ENCODE peak calls at places on chromosome 12, in nine cellular contexts. B is HFFc6; O is transverse colon; U is CD4-positive, alpha-beta T cell; X is brain microvascular endothelial cell; A is A673; L is upper lobe of left lung; S is left lung; C is cardiac muscle cell. E is an unnamed sample.

GRCh38 chr12:24143928-24144327 is 194.5 kb upstream of the SOX5 start:
- DNase-seq in B (no peak), O (no peak), U (no peak), X (no peak), A (no peak), L (no peak), S (no peak), C (no peak), E (no peak)

GRCh38 chr12:68977335-68977734 is 44.4 kb upstream of the CPM start:
- DNase-seq in B (no peak), O (no peak), U (no peak), X (no peak), A (no peak), L (no peak), S (no peak), C (no peak), E (no peak)

GRCh38 chr12:44847888-44848770 is 28.0 kb downstream of the NELL2 start:
- DNase-seq in B (no peak), O (peak), U (peak), X (no peak), A (no peak), L (no peak), S (no peak), C (no peak), E (no peak)

GRCh38 chr12:10408842-10409241 is 715 bp downstream of the KLRC4 start:
- DNase-seq in B (no peak), O (no peak), U (no peak), X (no peak), A (no peak), L (no peak), S (no peak), C (no peak), E (no peak)

GRCh38 chr12:121224591-121224990 is 14.7 kb downstream of the P2RX4 start:
- DNase-seq in B (no peak), O (no peak), U (peak), X (no peak), A (no peak), L (no peak), S (no peak), C (no peak), E (no peak)

GRCh38 chr12:88658009-88658408 is 77.7 kb upstream of the KITLG start:
- DNase-seq in B (no peak), O (no peak), U (no peak), X (no peak), A (no peak), L (no peak), S (no peak), C (peak), E (no peak)

GRCh38 chr12:24226745-24227350 is 277.4 kb upstream of the SOX5 start:
- DNase-seq in B (no peak), O (no peak), U (no peak), X (peak), A (peak), L (peak), S (peak), C (peak), E (peak)

GRCh38 chr12:27523642-27524488 is at the start of gene PPFIBP1:
- DNase-seq in B (peak), O (peak), U (peak), X (peak), A (peak), L (peak), S (peak), C (peak), E (peak)

GRCh38 chr12:16950041-16950677 is 344.2 kb upstream of the LMO3 start:
- DNase-seq in B (no peak), O (no peak), U (no peak), X (no peak), A (no peak), L (no peak), S (no peak), C (no peak), E (no peak)

GRCh38 chr12:42769455-42769854 is 179.9 kb upstream of the PRICKLE1 start:
- DNase-seq in B (no peak), O (no peak), U (no peak), X (no peak), A (no peak), L (no peak), S (no peak), C (no peak), E (no peak)

GRCh38 chr12:15194947-15195346 is 26.3 kb downstream of the RERG start:
- DNase-seq in B (no peak), O (no peak), U (no peak), X (no peak), A (no peak), L (no peak), S (no peak), C (no peak), E (no peak)

GRCh38 chr12:120225200-120225558 is 24.3 kb upstream of the RPLP0 start:
- DNase-seq in B (no peak), O (peak), U (no peak), X (no peak), A (peak), L (no peak), S (no peak), C (no peak), E (no peak)

GRCh38 chr12:109820921-109821381 is 12.2 kb downstream of the TRPV4 start:
- DNase-seq in B (no peak), O (no peak), U (no peak), X (no peak), A (no peak), L (no peak), S (no peak), C (no peak), E (no peak)

GRCh38 chr12:92208613-92209121 is 63.0 kb upstream of the BTG1 start:
- DNase-seq in B (peak), O (no peak), U (no peak), X (peak), A (peak), L (no peak), S (no peak), C (peak), E (peak)

GRCh38 chr12:50597200-50598195 is 92.7 kb downstream of the DIP2B start:
- DNase-seq in B (peak), O (no peak), U (peak), X (peak), A (peak), L (no peak), S (no peak), C (peak), E (no peak)

GRCh38 chr12:24960222-24960855 is 11.4 kb upstream of the BCAT1 start:
- DNase-seq in B (peak), O (peak), U (no peak), X (peak), A (peak), L (no peak), S (no peak), C (peak), E (no peak)

GRCh38 chr12:108267449-108267848 is 71.7 kb downstream of the CMKLR1 start:
- DNase-seq in B (no peak), O (no peak), U (no peak), X (no peak), A (no peak), L (no peak), S (no peak), C (no peak), E (no peak)

GRCh38 chr12:96376865-96377264 is 23.4 kb downstream of the CDK17 start:
- DNase-seq in B (no peak), O (no peak), U (no peak), X (no peak), A (no peak), L (no peak), S (no peak), C (no peak), E (no peak)

GRCh38 chr12:115885040-115885439 is 392.5 kb downstream of the MED13L start:
- DNase-seq in B (no peak), O (no peak), U (no peak), X (no peak), A (no peak), L (no peak), S (no peak), C (no peak), E (no peak)

GRCh38 chr12:78191611-78192010 is 360.9 kb downstream of the NAV3 start:
- DNase-seq in B (no peak), O (no peak), U (no peak), X (no peak), A (no peak), L (no peak), S (no peak), C (no peak), E (no peak)

GRCh38 chr12:59196989-59197388 is 276.7 kb upstream of the LRIG3 start:
- DNase-seq in B (no peak), O (no peak), U (no peak), X (no peak), A (no peak), L (no peak), S (no peak), C (no peak), E (no peak)

GRCh38 chr12:68175566-68176033 is 16.1 kb upstream of the IFNG start:
- DNase-seq in B (no peak), O (peak), U (peak), X (no peak), A (no peak), L (no peak), S (no peak), C (no peak), E (no peak)

GRCh38 chr12:51752490-51752889 is 96.0 kb downstream of the FIGNL2 start:
- DNase-seq in B (peak), O (peak), U (no peak), X (peak), A (peak), L (peak), S (peak), C (peak), E (peak)

GRCh38 chr12:124286414-124286813 is 8.5 kb upstream of the RFLNA start:
- DNase-seq in B (no peak), O (peak), U (no peak), X (no peak), A (no peak), L (no peak), S (no peak), C (peak), E (no peak)
- TF ChIP-seq CTCF in B (no peak), O (no peak), U (no peak), X (no peak), A (no peak), L (no peak), S (no peak), C (no peak), E (no peak)

GRCh38 chr12:57225680-57226190 is 3.8 kb upstream of the SHMT2 start:
- DNase-seq in B (no peak), O (no peak), U (no peak), X (no peak), A (no peak), L (no peak), S (no peak), C (no peak), E (no peak)

GRCh38 chr12:57226588-57227314 is 2.8 kb upstream of the SHMT2 start:
- DNase-seq in B (no peak), O (no peak), U (no peak), X (no peak), A (no peak), L (no peak), S (no peak), C (no peak), E (no peak)

GRCh38 chr12:57224278-57224972 is 5.1 kb upstream of the SHMT2 start:
- DNase-seq in B (no peak), O (no peak), U (no peak), X (no peak), A (no peak), L (no peak), S (no peak), C (no peak), E (no peak)

GRCh38 chr12:57223191-57224165 is 6.0 kb upstream of the SHMT2 start:
- DNase-seq in B (no peak), O (no peak), U (no peak), X (no peak), A (no peak), L (no peak), S (no peak), C (no peak), E (no peak)

GRCh38 chr12:57224973-57225679 is 4.4 kb upstream of the SHMT2 start:
- DNase-seq in B (no peak), O (peak), U (peak), X (no peak), A (no peak), L (peak), S (no peak), C (peak), E (no peak)
- TF ChIP-seq CTCF in B (peak), O (peak), U (peak), X (peak), A (peak), L (peak), S (peak), C (peak), E (peak)

DNA sequence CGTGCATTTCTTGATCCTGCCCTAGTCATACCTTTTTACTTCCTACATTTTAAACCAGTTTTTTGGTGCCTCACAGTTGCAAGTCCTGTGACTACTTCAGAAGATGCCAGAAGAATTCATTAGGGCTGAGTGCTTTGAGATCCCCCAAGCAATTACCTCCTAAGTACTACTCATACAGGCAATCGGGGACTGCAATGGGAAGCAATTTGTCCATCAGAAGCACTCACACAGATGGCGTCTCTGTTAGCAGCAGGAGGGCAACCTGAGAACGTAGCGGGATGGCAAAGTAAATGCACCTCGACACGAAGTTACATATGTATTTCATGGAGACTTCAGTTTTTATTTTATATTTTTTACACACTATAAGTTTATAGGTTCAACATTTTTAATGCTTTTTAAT is 188.3 kb downstream of the CAPZA3 start:
- DNase-seq in B (no peak), O (no peak), U (no peak), X (no peak), A (no peak), L (no peak), S (no peak), C (no peak), E (no peak)
- TF ChIP-seq CTCF in B (no peak), O (no peak), U (no peak), X (no peak), A (no peak), L (no peak), S (no peak), C (no peak), E (no peak)

GRCh38 chr12:1501695-1502440 is 92.5 kb downstream of the FBXL14 start:
- DNase-seq in B (no peak), O (no peak), U (no peak), X (no peak), A (no peak), L (no peak), S (no peak), C (no peak), E (no peak)
- TF ChIP-seq CTCF in B (no peak), O (no peak), U (no peak), X (no peak), A (no peak), L (no peak), S (no peak), C (no peak), E (no peak)

DNA sequence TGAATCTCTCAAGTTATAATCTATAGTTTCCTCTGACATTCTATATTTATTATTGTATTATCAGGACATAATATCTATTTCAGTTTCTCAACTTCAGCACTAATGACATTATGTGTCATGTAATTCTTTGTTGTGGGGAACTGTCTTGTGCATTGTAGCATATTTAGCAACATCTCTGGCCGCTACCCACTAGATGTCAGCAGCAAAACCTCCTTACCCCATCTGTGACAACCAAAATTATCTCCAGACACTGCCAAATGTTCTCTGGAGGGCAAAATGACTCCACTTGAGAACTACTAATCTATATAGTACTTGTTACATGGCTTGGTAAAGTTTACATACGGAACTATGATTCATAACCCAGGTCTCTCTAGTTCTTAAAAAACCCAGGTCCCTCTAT is 110.2 kb downstream of the RASSF9 start:
- DNase-seq in B (no peak), O (no peak), U (no peak), X (no peak), A (peak), L (no peak), S (no peak), C (peak), E (no peak)
- TF ChIP-seq CTCF in B (no peak), O (no peak), U (no peak), X (no peak), A (peak), L (no peak), S (no peak), C (no peak), E (no peak)

GRCh38 chr12:319116-319515 is 56.5 kb upstream of the SLC6A13 start:
- DNase-seq in B (no peak), O (no peak), U (no peak), X (no peak), A (no peak), L (no peak), S (no peak), C (peak), E (no peak)
- TF ChIP-seq CTCF in B (no peak), O (no peak), U (no peak), X (no peak), A (no peak), L (no peak), S (no peak), C (no peak), E (no peak)

GRCh38 chr12:43835656-43836454 is at the start of gene TMEM117:
- DNase-seq in B (peak), O (peak), U (peak), X (peak), A (peak), L (peak), S (peak), C (peak), E (no peak)
- TF ChIP-seq CTCF in B (no peak), O (no peak), U (no peak), X (no peak), A (no peak), L (no peak), S (no peak), C (no peak), E (no peak)

GRCh38 chr12:113002676-113003075 is 24.4 kb downstream of the OAS2 start:
- DNase-seq in B (no peak), O (no peak), U (no peak), X (no peak), A (no peak), L (no peak), S (no peak), C (no peak), E (no peak)

GRCh38 chr12:113006641-113007040 is 28.3 kb downstream of the OAS2 start:
- DNase-seq in B (no peak), O (no peak), U (no peak), X (no peak), A (no peak), L (no peak), S (no peak), C (no peak), E (no peak)

GRCh38 chr12:113007166-113007565 is 28.8 kb downstream of the OAS2 start:
- DNase-seq in B (peak), O (no peak), U (no peak), X (peak), A (peak), L (no peak), S (no peak), C (peak), E (no peak)

GRCh38 chr12:113003631-113004030 is 25.3 kb downstream of the OAS2 start:
- DNase-seq in B (no peak), O (no peak), U (no peak), X (no peak), A (no peak), L (no peak), S (no peak), C (no peak), E (no peak)

GRCh38 chr12:113005759-113006158 is 27.4 kb downstream of the OAS2 start:
- DNase-seq in B (no peak), O (no peak), U (no peak), X (no peak), A (peak), L (no peak), S (no peak), C (peak), E (no peak)
- TF ChIP-seq CTCF in B (peak), O (no peak), U (peak), X (peak), A (peak), L (no peak), S (no peak), C (peak), E (no peak)

GRCh38 chr12:5773550-5773949 is 171.5 kb downstream of the ANO2 start:
- DNase-seq in B (no peak), O (no peak), U (no peak), X (no peak), A (no peak), L (no peak), S (no peak), C (no peak), E (no peak)
- TF ChIP-seq CTCF in B (no peak), O (no peak), U (no peak), X (no peak), A (peak), L (no peak), S (no peak), C (no peak), E (no peak)

DNA sequence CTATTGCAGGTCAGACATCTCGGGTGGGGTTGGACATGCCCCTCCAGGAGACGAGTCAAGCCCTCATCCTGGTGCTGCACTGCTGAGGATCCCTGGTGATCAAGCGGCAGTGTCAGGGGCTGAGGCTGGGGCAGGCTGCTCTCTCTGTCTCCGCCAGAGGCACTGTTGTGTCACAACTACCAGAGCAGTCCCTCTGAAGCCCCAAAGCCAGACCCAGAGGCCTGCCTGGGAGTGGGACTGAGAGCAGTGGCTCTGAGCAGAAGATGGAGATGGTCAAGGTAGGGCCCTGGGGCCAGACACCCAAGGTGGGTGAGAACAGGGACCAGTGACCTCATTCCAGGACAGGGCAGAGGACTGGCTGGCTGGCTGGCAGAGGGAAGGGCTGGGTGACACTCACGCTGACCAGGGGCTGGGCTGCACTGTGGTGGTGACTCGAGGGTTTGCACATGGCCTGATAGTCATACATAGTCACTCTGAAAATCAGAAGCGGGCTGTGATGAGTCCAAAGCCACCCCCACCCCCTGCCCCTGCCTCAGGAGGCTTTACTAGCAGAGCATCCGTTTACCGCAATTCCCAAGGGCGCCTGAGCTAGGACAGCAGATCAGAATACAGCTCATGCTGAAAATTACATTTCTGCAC is 19.6 kb upstream of the LRTM2 start:
- DNase-seq in B (peak), O (peak), U (peak), X (peak), A (peak), L (peak), S (no peak), C (no peak), E (no peak)
- TF ChIP-seq CTCF in B (peak), O (no peak), U (no peak), X (peak), A (peak), L (no peak), S (peak), C (peak), E (peak)